ENCODE peak calls at places on chromosomes 5 and 9, in nine cellular contexts. L is activated CD8-positive, alpha-beta memory T cell treated with anti-CD3 and anti-CD28 coated beads for 4 hours; P is stimulated activated CD4-positive, alpha-beta T cell treated with anti-CD3 and anti-CD28 coated beads, Interleukin-2, amount 100 ng/mL, for 48 hours; Z is T-helper 1 cell; B is activated CD4-positive, alpha-beta T cell treated with anti-CD3 and anti-CD28 coated beads, Interleukin-2, amount 50 U/mL, for 24 hours; T is islet precursor cell; Q is activated naive CD4-positive, alpha-beta T cell treated with Interleukin-2 at 50 U/mL for 16 hours; M is kidney tubule cell; I is fibroblast of pulmonary artery. E is an unnamed sample.

GRCh38 chr9:133770076-133770777 is 32.1 kb upstream of the SARDH start:
- DNase-seq in Q (no peak), B (no peak), M (no peak), I (no peak), P (no peak), T (peak; percentile 45), Z (no peak), L (no peak), E (no peak)

GRCh38 chr5:65482727-65483473 is 1.2 kb upstream of the ADAMTS6 start:
- DNase-seq in B (no peak), Q (no peak), L (no peak), P (no peak), Z (no peak), T (peak; percentile 73), M (peak; percentile 65), I (peak; percentile 77), E (no peak)

GRCh38 chr9:108297025-108297424 is 558.8 kb downstream of the ACTL7B start:
- DNase-seq in M (no peak), I (peak; percentile 48), B (no peak), T (peak; percentile 22), L (no peak), P (no peak), Z (no peak), Q (no peak), E (no peak)

GRCh38 chr5:172404746-172405145 is 49.6 kb downstream of the SH3PXD2B start:
- DNase-seq in B (no peak), L (no peak), M (no peak), P (no peak), Z (no peak), I (no peak), Q (no peak), T (no peak), E (no peak)

GRCh38 chr5:147830035-147830434 is 1.4 kb downstream of the SPINK1 start:
- DNase-seq in T (no peak), I (no peak), M (no peak), P (no peak), Q (no peak), B (no peak), L (no peak), Z (no peak), E (no peak)

GRCh38 chr9:109335121-109335520 is 14.3 kb upstream of the EPB41L4B start:
- DNase-seq in P (no peak), L (no peak), M (no peak), I (no peak), B (no peak), Z (no peak), T (no peak), Q (no peak), E (no peak)

GRCh38 chr5:60209146-60209840 is 315.8 kb upstream of the PDE4D start:
- DNase-seq in P (no peak), Q (no peak), I (peak; percentile 58), Z (no peak), M (no peak), T (no peak), B (no peak), L (no peak), E (no peak)

GRCh38 chr5:150211156-150212030 is 21.5 kb downstream of the SLC6A7 start:
- DNase-seq in L (no peak), M (no peak), P (no peak), B (no peak), T (peak; percentile 77), Q (no peak), I (no peak), Z (no peak), E (no peak)

GRCh38 chr9:84139296-84140100 is 158.9 kb downstream of the RMI1 start:
- DNase-seq in Q (no peak), B (no peak), P (no peak), I (peak; percentile 84), L (no peak), M (peak; percentile 62), Z (no peak), T (no peak), E (no peak)

GRCh38 chr5:176162206-176162605 is 76.0 kb upstream of the SIMC1 start:
- DNase-seq in B (no peak), M (no peak), I (no peak), L (no peak), T (no peak), P (no peak), Z (no peak), Q (no peak), E (no peak)

GRCh38 chr5:137352095-137352494 is 147.0 kb downstream of the SPOCK1 start:
- DNase-seq in T (no peak), B (no peak), Q (no peak), Z (no peak), M (no peak), P (no peak), L (no peak), I (no peak), E (no peak)

GRCh38 chr9:115597330-115597729 is 479.4 kb upstream of the TNC start:
- DNase-seq in P (no peak), T (no peak), Q (no peak), M (no peak), I (no peak), Z (no peak), B (no peak), L (no peak), E (no peak)

GRCh38 chr9:93292664-93293328 is 108.9 kb downstream of the WNK2 start:
- DNase-seq in M (no peak), Z (no peak), I (no peak), Q (no peak), B (no peak), P (no peak), T (peak; percentile 49), L (no peak), E (no peak)

GRCh38 chr9:673966-674526 is 167.5 kb upstream of the DMRT1 start:
- DNase-seq in Z (no peak), P (no peak), B (no peak), T (peak; percentile 76), Q (no peak), I (no peak), L (no peak), M (no peak), E (no peak)

GRCh38 chr5:105218018-105218417 is 1655.4 kb upstream of the NUDT12 start:
- DNase-seq in L (no peak), I (no peak), T (no peak), P (no peak), Z (no peak), M (no peak), B (no peak), Q (no peak), E (no peak)

GRCh38 chr9:13941686-13942085 is 372.3 kb downstream of the NFIB start:
- DNase-seq in Q (no peak), Z (no peak), B (no peak), I (no peak), T (no peak), L (no peak), P (no peak), M (no peak), E (no peak)

GRCh38 chr5:157865844-157866243 is 6.9 kb upstream of the CLINT1 start:
- DNase-seq in I (peak; percentile 8), P (no peak), L (no peak), Z (no peak), T (no peak), M (peak; percentile 61), B (no peak), Q (no peak), E (no peak)

GRCh38 chr5:4005335-4005734 is 409.7 kb downstream of the IRX1 start:
- DNase-seq in B (no peak), P (no peak), Q (no peak), Z (no peak), I (no peak), L (no peak), M (no peak), T (no peak), E (no peak)

GRCh38 chr9:137406876-137407589 is 15.9 kb downstream of the EXD3 start:
- DNase-seq in T (peak; percentile 88), Q (peak; percentile 63), P (peak; percentile 76), L (peak; percentile 35), M (peak; percentile 53), B (peak; percentile 40), I (peak; percentile 71), Z (peak; percentile 49), E (no peak)

GRCh38 chr9:93193373-93193725 is 9.4 kb downstream of the WNK2 start:
- DNase-seq in M (no peak), I (no peak), P (no peak), Q (no peak), Z (no peak), B (no peak), T (no peak), L (no peak), E (no peak)

GRCh38 chr5:58466939-58467338 is 7.1 kb upstream of the PLK2 start:
- DNase-seq in I (peak; percentile 51), L (no peak), Z (no peak), B (no peak), P (no peak), M (peak; percentile 77), T (peak; percentile 84), Q (peak; percentile 12), E (no peak)

GRCh38 chr9:36793277-36793676 is 220.6 kb downstream of the MELK start:
- DNase-seq in M (no peak), T (no peak), L (no peak), Z (no peak), B (no peak), Q (no peak), P (peak; percentile 6), I (no peak), E (no peak)

GRCh38 chr5:1564824-1565736 is 41.3 kb upstream of the LPCAT1 start:
- DNase-seq in I (no peak), P (no peak), Z (no peak), Q (no peak), L (no peak), M (no peak), T (peak; percentile 42), B (no peak), E (no peak)

GRCh38 chr5:143920772-143921171 is 108.8 kb downstream of the HMHB1 start:
- DNase-seq in I (no peak), M (peak; percentile 35), T (no peak), Q (no peak), Z (no peak), P (no peak), B (no peak), L (no peak), E (no peak)

GRCh38 chr5:4108690-4109089 is 513.1 kb downstream of the IRX1 start:
- DNase-seq in B (no peak), I (no peak), P (no peak), M (no peak), Q (no peak), Z (no peak), T (no peak), L (no peak), E (no peak)

GRCh38 chr5:134451618-134452505 is 40.2 kb upstream of the CDKN2AIPNL start:
- DNase-seq in P (no peak), M (peak; percentile 74), Q (no peak), B (no peak), L (no peak), T (peak; percentile 88), I (peak; percentile 82), Z (no peak), E (no peak)

GRCh38 chr9:131999692-132000551 is 79.7 kb downstream of the MED27 start:
- DNase-seq in M (peak; percentile 86), L (no peak), Z (no peak), T (no peak), P (no peak), Q (no peak), B (no peak), I (peak; percentile 83), E (no peak)

GRCh38 chr5:181190711-181191525 is 14.1 kb downstream of the TRIM7 start:
- DNase-seq in T (peak; percentile 69), Z (peak; percentile 35), I (peak; percentile 46), L (no peak), Q (peak; percentile 57), M (peak; percentile 54), B (no peak), P (peak; percentile 51), E (peak; percentile 30)

GRCh38 chr5:137660349-137660817 is 75.5 kb downstream of the KLHL3 start:
- DNase-seq in Z (peak; percentile 62), M (peak; percentile 82), I (peak; percentile 86), P (peak; percentile 68), Q (peak; percentile 72), B (peak; percentile 75), T (peak; percentile 90), L (peak; percentile 45), E (peak; percentile 26)

GRCh38 chr9:73213300-73213699 is 61.6 kb downstream of the ANXA1 start:
- DNase-seq in Z (no peak), Q (no peak), T (no peak), P (no peak), L (no peak), B (no peak), I (no peak), M (no peak), E (no peak)